ENCODE peak calls at places on chromosome 2, in eight cellular contexts. P, R, E, U, F, D, V and L are unnamed samples.

GRCh38 chr2:199148076-199148845 is 309.5 kb downstream of the SATB2 start:
- DNase-seq in P (no peak), R (no peak), E (no peak), U (no peak), F (no peak), D (no peak), V (no peak), L (no peak)

GRCh38 chr2:149815946-149816345 is 228.4 kb upstream of the MMADHC start:
- DNase-seq in P (no peak), R (no peak), E (no peak), U (no peak), F (no peak), D (no peak), V (no peak), L (no peak)

GRCh38 chr2:206971805-206972204 is 32.5 kb downstream of the CPO start:
- DNase-seq in P (no peak), R (peak; percentile 57), E (no peak), U (peak; percentile 38), F (no peak), D (no peak), V (no peak), L (no peak)

GRCh38 chr2:1472350-1472749 is 59.1 kb downstream of the TPO start:
- DNase-seq in P (no peak), R (no peak), E (no peak), U (no peak), F (no peak), D (no peak), V (no peak), L (no peak)

GRCh38 chr2:169119117-169119770 is 49.9 kb downstream of the DHRS9 start:
- DNase-seq in P (no peak), R (no peak), E (no peak), U (peak; percentile 47), F (no peak), D (no peak), V (no peak), L (no peak)

GRCh38 chr2:60058781-60059180 is 494.7 kb downstream of the BCL11A start:
- DNase-seq in P (no peak), R (no peak), E (no peak), U (no peak), F (no peak), D (no peak), V (no peak), L (no peak)

GRCh38 chr2:236120006-236120740 is 48.0 kb downstream of the GBX2 start:
- DNase-seq in P (no peak), R (no peak), E (no peak), U (no peak), F (no peak), D (no peak), V (no peak), L (no peak)

GRCh38 chr2:113770929-113771328 is 14.5 kb upstream of the SLC35F5 start:
- DNase-seq in P (no peak), R (no peak), E (no peak), U (no peak), F (no peak), D (no peak), V (no peak), L (no peak)

GRCh38 chr2:241432824-241433448 is 75.4 kb downstream of the STK25 start:
- DNase-seq in P (no peak), R (no peak), E (no peak), U (no peak), F (no peak), D (no peak), V (no peak), L (no peak)